ENCODE peak calls at places on chromosome X, in eight cellular contexts. L is NCI-H524; G is cardiac muscle cell; V is left colon; X is midbrain; U is CD8-positive, alpha-beta memory T cell; R is hippocampal formation; M is mucosa of gallbladder. W is an unnamed sample.

GRCh38 chrX:130769835-130770234 is 133.2 kb downstream of the ENOX2 start:
- DNase-seq in L (no peak), G (peak; percentile 71), V (no peak), X (no peak), U (no peak), R (no peak), M (no peak), W (no peak)

GRCh38 chrX:39551748-39552147 is 546.0 kb downstream of the BCOR start:
- DNase-seq in L (no peak), G (no peak), V (no peak), X (no peak), U (no peak), R (no peak), M (no peak), W (no peak)

GRCh38 chrX:40012039-40012799 is 85.5 kb downstream of the BCOR start:
- DNase-seq in L (peak; percentile 24), G (no peak), V (peak; percentile 40), X (no peak), U (no peak), R (no peak), M (no peak), W (peak; percentile 40)

GRCh38 chrX:70166601-70167590 is 10.4 kb upstream of the DGAT2L6 start:
- DNase-seq in L (no peak), G (no peak), V (no peak), X (no peak), U (no peak), R (peak; percentile 2), M (no peak), W (no peak)

GRCh38 chrX:38669425-38669824 is 108.1 kb downstream of the TSPAN7 start:
- DNase-seq in L (no peak), G (no peak), V (no peak), X (no peak), U (no peak), R (no peak), M (no peak), W (no peak)

GRCh38 chrX:40784516-40785151 is 49.3 kb upstream of the MED14 start:
- DNase-seq in L (no peak), G (no peak), V (no peak), X (no peak), U (no peak), R (no peak), M (no peak), W (no peak)

GRCh38 chrX:22366166-22366702 is 93.5 kb downstream of the CBLL2 start:
- DNase-seq in L (no peak), G (no peak), V (no peak), X (no peak), U (no peak), R (no peak), M (no peak), W (no peak)

GRCh38 chrX:150062292-150063137 is 124.2 kb upstream of the EOLA2 start:
- DNase-seq in L (peak; percentile 44), G (no peak), V (peak; percentile 6), X (no peak), U (no peak), R (no peak), M (no peak), W (no peak)

GRCh38 chrX:73556159-73556558 is 6.8 kb upstream of the CHIC1 start:
- DNase-seq in L (no peak), G (no peak), V (no peak), X (no peak), U (no peak), R (no peak), M (no peak), W (no peak)

W was measured in WERI-Rb-1.